ENCODE peak calls at places on chromosomes 5 and 9, in five cellular contexts. J is epithelial cell of esophagus, G is GM12892, A is osteocyte, Y is Peyer's patch. K is an unnamed sample.

GRCh38 chr5:140575309-140575708 is 10.7 kb downstream of the SLC35A4 start:
- DNase-seq in A (no peak), Y (no peak), G (no peak), J (peak), K (peak)

GRCh38 chr5:73451218-73452130 is 2.9 kb upstream of the FOXD1 start:
- DNase-seq in A (peak), Y (peak), J (peak), G (no peak), K (peak)

GRCh38 chr5:139668064-139668880 is 20.1 kb downstream of the CXXC5 start:
- DNase-seq in A (no peak), G (peak), J (peak), Y (peak), K (no peak)

GRCh38 chr5:111223790-111224560 is at the start of gene CAMK4:
- DNase-seq in G (peak), J (peak), A (no peak), Y (peak), K (peak)

GRCh38 chr5:57499262-57500050 is 16.8 kb upstream of the ACTBL2 start:
- DNase-seq in Y (no peak), G (no peak), A (no peak), J (peak), K (no peak)

GRCh38 chr5:66247176-66247960 is 103.3 kb downstream of the SREK1 start:
- DNase-seq in Y (no peak), A (no peak), J (peak), G (no peak), K (no peak)

GRCh38 chr9:127035423-127035822 is 87.0 kb downstream of the ANGPTL2 start:
- DNase-seq in J (no peak), Y (no peak), G (no peak), A (no peak), K (peak)

GRCh38 chr5:176151286-176151685 is 86.9 kb upstream of the SIMC1 start:
- DNase-seq in A (no peak), Y (no peak), J (no peak), G (no peak), K (no peak)

GRCh38 chr9:99753436-99753835 is 68.2 kb upstream of the NR4A3 start:
- DNase-seq in G (no peak), J (peak), A (no peak), Y (no peak), K (no peak)

GRCh38 chr9:137759649-137760321 is 117.8 kb upstream of the CACNA1B start:
- DNase-seq in G (no peak), J (no peak), Y (no peak), A (no peak), K (no peak)

GRCh38 chr5:141875795-141876627 is 2.2 kb downstream of the PCDH1 start:
- DNase-seq in J (peak), Y (no peak), A (peak), G (peak), K (no peak)

GRCh38 chr5:677131-678101 is 15.7 kb downstream of the TPPP start:
- DNase-seq in G (peak), Y (peak), A (peak), J (no peak), K (peak)

GRCh38 chr5:76679231-76679630 is 36.7 kb upstream of the F2R start:
- DNase-seq in A (no peak), G (no peak), J (no peak), Y (no peak), K (peak)

GRCh38 chr9:99822596-99823391 is 1.1 kb downstream of the NR4A3 start:
- DNase-seq in Y (peak), A (no peak), G (no peak), J (peak), K (peak)

GRCh38 chr9:70514273-70514672 is 99.8 kb upstream of the KLF9 start:
- DNase-seq in G (no peak), Y (no peak), J (no peak), A (no peak), K (no peak)

GRCh38 chr5:135307143-135307903 is 91.7 kb downstream of the MACROH2A1 start:
- DNase-seq in Y (no peak), A (peak), J (no peak), G (no peak), K (no peak)

GRCh38 chr5:179754024-179754423 is 21.4 kb downstream of the MAML1 start:
- DNase-seq in G (no peak), J (no peak), Y (no peak), A (no peak), K (no peak)

GRCh38 chr5:119313876-119314605 is 41.8 kb upstream of the TNFAIP8 start:
- DNase-seq in G (no peak), J (no peak), Y (no peak), A (no peak), K (no peak)

GRCh38 chr5:6722015-6722414 is 8.8 kb downstream of the TENT4A start:
- DNase-seq in J (no peak), G (no peak), Y (no peak), A (peak), K (no peak)

GRCh38 chr5:33309076-33309475 is 131.7 kb upstream of the TARS1 start:
- DNase-seq in G (no peak), J (no peak), A (no peak), Y (no peak), K (no peak)

GRCh38 chr5:107542428-107542827 is 128.3 kb downstream of the EFNA5 start:
- DNase-seq in Y (peak), A (no peak), J (peak), G (no peak), K (peak)

GRCh38 chr9:129617167-129617566 is 3.7 kb downstream of the C9orf50 start:
- DNase-seq in Y (no peak), A (no peak), J (peak), G (no peak), K (no peak)

K was measured in left cardiac atrium.